ENCODE peak calls at places on chromosomes 11 and 22, in six cellular contexts. P, K, J, I, W and A are unnamed samples.

GRCh38 chr22:41638748-41639147 is 17.7 kb downstream of the XRCC6 start:
- DNase-seq in P (no peak), K (no peak), J (no peak), I (no peak), W (no peak), A (no peak)

GRCh38 chr11:93822359-93822758 is 28.1 kb downstream of the VSTM5 start:
- DNase-seq in P (no peak), K (no peak), J (no peak), I (no peak), W (no peak), A (no peak)

GRCh38 chr11:16511109-16511806 is 154.9 kb upstream of the SOX6 start:
- DNase-seq in P (no peak), K (no peak), J (no peak), I (no peak), W (no peak), A (no peak)

GRCh38 chr11:20207781-20208621 is 47.7 kb upstream of the DBX1 start:
- DNase-seq in P (no peak), K (no peak), J (no peak), I (no peak), W (peak; percentile 71), A (no peak)

GRCh38 chr22:20054034-20054427 is 26.0 kb upstream of the DGCR8 start:
- DNase-seq in P (no peak), K (no peak), J (no peak), I (no peak), W (no peak), A (no peak)

GRCh38 chr11:122045181-122045586 is 70.8 kb downstream of the BLID start:
- DNase-seq in P (no peak), K (no peak), J (no peak), I (no peak), W (no peak), A (no peak)

GRCh38 chr11:64121637-64122410 is 44.1 kb downstream of the MACROD1 start:
- DNase-seq in P (no peak), K (no peak), J (no peak), I (no peak), W (no peak), A (no peak)

GRCh38 chr11:73661035-73661628 is 14.8 kb downstream of the PLEKHB1 start:
- DNase-seq in P (peak; percentile 43), K (peak; percentile 80), J (peak; percentile 78), I (peak; percentile 33), W (peak; percentile 89), A (peak; percentile 95)

GRCh38 chr11:13152736-13153541 is 124.7 kb upstream of the BMAL1 start:
- DNase-seq in P (no peak), K (no peak), J (no peak), I (no peak), W (no peak), A (no peak)

GRCh38 chr11:88320149-88320559 is 17.4 kb downstream of the CTSC start:
- DNase-seq in P (no peak), K (no peak), J (no peak), I (no peak), W (no peak), A (no peak)

GRCh38 chr22:40855960-40856512 is 403 bp downstream of the ST13 start:
- DNase-seq in P (no peak), K (peak; percentile 29), J (peak; percentile 28), I (no peak), W (peak; percentile 25), A (peak; percentile 22)

GRCh38 chr11:121538054-121538453 is 85.3 kb upstream of the SORL1-AS1 start:
- DNase-seq in P (no peak), K (no peak), J (no peak), I (no peak), W (no peak), A (no peak)

GRCh38 chr22:44172370-44173108 is 8.2 kb upstream of the PARVG start:
- DNase-seq in P (no peak), K (peak; percentile 58), J (peak; percentile 48), I (no peak), W (peak; percentile 86), A (peak; percentile 52)

GRCh38 chr11:117814766-117815261 is 9.7 kb downstream of the FXYD2 start:
- DNase-seq in P (no peak), K (peak; percentile 62), J (peak; percentile 60), I (no peak), W (peak; percentile 79), A (peak; percentile 47)

GRCh38 chr11:13984616-13985474 is 22.3 kb downstream of the SPON1 start:
- DNase-seq in P (no peak), K (no peak), J (no peak), I (no peak), W (no peak), A (no peak)

GRCh38 chr11:4019891-4020290 is 74.7 kb upstream of the RRM1 start:
- DNase-seq in P (no peak), K (no peak), J (no peak), I (no peak), W (no peak), A (no peak)

GRCh38 chr11:113487622-113488021 is 12.4 kb upstream of the DRD2 start:
- DNase-seq in P (no peak), K (no peak), J (no peak), I (no peak), W (no peak), A (no peak)

GRCh38 chr11:47233989-47234668 is 14.5 kb downstream of the ACP2 start:
- DNase-seq in P (no peak), K (no peak), J (peak; percentile 34), I (no peak), W (peak; percentile 42), A (no peak)

GRCh38 chr11:133845413-133845812 is at the start of gene SPATA19:
- DNase-seq in P (no peak), K (no peak), J (no peak), I (no peak), W (no peak), A (no peak)

GRCh38 chr11:128521697-128522062 is 65.7 kb downstream of the ETS1 start:
- DNase-seq in P (no peak), K (no peak), J (no peak), I (no peak), W (no peak), A (no peak)

GRCh38 chr22:46914481-46914880 is 152.0 kb downstream of the TBC1D22A start:
- DNase-seq in P (no peak), K (no peak), J (no peak), I (no peak), W (no peak), A (no peak)
- TF ChIP-seq POLR2A in P (no peak), K (no peak), J (no peak), I (no peak), W (no peak), A (no peak)

GRCh38 chr22:39097098-39098020 is at the start of gene APOBEC3H:
- DNase-seq in P (peak; percentile 16), K (peak; percentile 59), J (no peak), I (no peak), W (peak; percentile 44), A (peak; percentile 25)
- TF ChIP-seq POLR2A in P (no peak), K (no peak), J (no peak), I (no peak), W (no peak), A (no peak)

GRCh38 chr11:26993965-26994446 is at the start of gene FIBIN:
- DNase-seq in P (no peak), K (no peak), J (peak; percentile 25), I (no peak), W (no peak), A (no peak)
- TF ChIP-seq POLR2A in P (no peak), K (no peak), J (no peak), I (no peak), W (no peak), A (peak; percentile 47)

DNA sequence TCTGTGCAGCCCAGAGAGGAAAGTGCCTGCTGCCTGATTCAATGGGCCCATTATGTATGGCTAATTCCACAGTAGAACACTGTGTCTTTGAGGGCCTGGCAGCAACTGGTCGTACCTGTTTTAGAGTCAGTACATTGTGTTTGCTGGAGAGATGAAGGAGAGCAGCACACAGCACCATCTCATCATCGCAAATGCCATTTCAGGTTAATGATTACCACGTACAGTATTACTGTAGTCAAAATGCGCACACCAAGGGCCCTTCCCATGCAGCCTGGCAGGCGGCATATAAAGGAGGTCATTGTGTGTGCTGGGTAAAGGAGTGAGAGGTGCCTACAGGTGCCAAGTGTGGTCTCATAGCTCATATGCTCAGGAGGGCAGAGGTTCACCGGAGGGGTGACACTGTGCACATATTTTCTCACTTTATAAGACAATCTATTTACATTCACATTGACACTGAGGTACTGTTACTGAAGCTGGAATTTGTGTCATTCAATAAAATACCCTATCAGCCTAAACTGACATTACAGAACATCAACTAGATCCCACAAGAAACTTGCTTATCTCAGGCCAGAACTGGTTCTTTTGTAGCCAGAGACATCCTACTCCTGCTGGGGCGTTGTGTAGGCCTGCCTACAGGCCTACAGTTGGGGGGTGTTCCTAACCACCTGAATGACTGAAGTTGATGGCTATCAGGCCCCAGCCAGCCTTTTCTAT is 90.4 kb downstream of the APIP start:
- DNase-seq in P (peak; percentile 54), K (peak; percentile 55), J (no peak), I (no peak), W (peak; percentile 75), A (no peak)
- TF ChIP-seq POLR2A in P (no peak), K (no peak), J (no peak), I (no peak), W (no peak), A (no peak)

GRCh38 chr11:95256204-95256819 is 25.3 kb upstream of the SESN3 start:
- DNase-seq in P (no peak), K (no peak), J (no peak), I (no peak), W (peak; percentile 51), A (no peak)

GRCh38 chr11:95257596-95257995 is 26.6 kb upstream of the SESN3 start:
- DNase-seq in P (no peak), K (no peak), J (no peak), I (no peak), W (no peak), A (no peak)

GRCh38 chr11:95248666-95249467 is 17.9 kb upstream of the SESN3 start:
- DNase-seq in P (no peak), K (no peak), J (no peak), I (no peak), W (no peak), A (no peak)

GRCh38 chr11:95255523-95256165 is 24.6 kb upstream of the SESN3 start:
- DNase-seq in P (no peak), K (no peak), J (no peak), I (no peak), W (no peak), A (no peak)

DNA sequence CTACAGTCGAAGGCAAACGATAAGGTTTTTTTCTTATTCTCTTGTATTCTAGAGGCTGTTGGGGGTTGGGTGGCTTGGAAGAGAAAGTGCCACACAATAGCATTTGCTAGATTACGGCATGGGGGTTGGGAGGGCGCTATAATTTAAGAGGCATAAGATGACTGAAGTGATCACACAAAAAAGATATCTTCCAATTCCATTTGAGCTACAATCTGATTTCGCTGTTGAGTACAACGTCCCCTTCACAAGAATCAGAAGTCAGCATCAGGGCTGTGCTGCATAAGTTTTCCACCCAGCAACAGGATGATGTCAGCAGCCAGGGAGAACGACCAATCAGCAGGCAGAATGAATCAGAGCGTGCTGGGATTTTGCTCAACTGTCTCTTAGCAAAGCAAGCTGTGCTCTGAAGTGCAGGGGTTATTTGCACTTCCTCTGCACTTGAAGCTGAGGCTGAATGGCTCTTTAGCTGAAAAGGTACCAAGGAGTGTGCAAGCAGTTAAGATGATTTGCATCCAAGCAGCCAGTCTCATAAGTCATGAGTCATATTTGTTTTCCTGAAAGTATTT is 23.2 kb upstream of the SESN3 start:
- DNase-seq in P (peak; percentile 64), K (peak; percentile 46), J (peak; percentile 71), I (peak; percentile 29), W (peak; percentile 94), A (peak; percentile 61)
- TF ChIP-seq POLR2A in P (no peak), K (no peak), J (no peak), I (peak; percentile 8), W (no peak), A (peak; percentile 16)